ENCODE peak calls at places on chromosomes 3 and 15, in ten cellular contexts. Y, S, M, X, N, P, O, G, Q and U are unnamed samples.

GRCh38 chr3:71088742-71089141 is 494.8 kb downstream of the FOXP1 start:
- DNase-seq in Y (no peak), S (no peak), M (no peak), X (no peak), N (no peak), P (no peak), O (no peak), G (no peak), Q (no peak), U (no peak)

GRCh38 chr3:140715035-140715434 is 37.2 kb downstream of the TRIM42 start:
- DNase-seq in Y (no peak), S (no peak), M (no peak), X (no peak), N (no peak), P (no peak), O (no peak), G (no peak), Q (no peak), U (no peak)

GRCh38 chr3:186915808-186916796 is 14.2 kb upstream of the ST6GAL1 start:
- DNase-seq in Y (no peak), S (no peak), M (no peak), X (no peak), N (no peak), P (no peak), O (no peak), G (no peak), Q (no peak), U (no peak)

GRCh38 chr15:43518073-43518761 is 809 bp downstream of the MAP1A start:
- DNase-seq in Y (peak; percentile 42), S (no peak), M (no peak), X (no peak), N (no peak), P (no peak), O (no peak), G (peak; percentile 65), Q (no peak), U (no peak)

GRCh38 chr15:69634860-69635259 is 182.2 kb downstream of the RPLP1 start:
- DNase-seq in Y (no peak), S (no peak), M (no peak), X (no peak), N (no peak), P (no peak), O (no peak), G (no peak), Q (no peak), U (no peak)

GRCh38 chr3:145518639-145519038 is 642.3 kb downstream of the PLOD2 start:
- DNase-seq in Y (no peak), S (no peak), M (peak; percentile 67), X (no peak), N (no peak), P (no peak), O (no peak), G (peak; percentile 9), Q (no peak), U (no peak)

GRCh38 chr15:64197425-64197824 is 34.6 kb upstream of the PPIB start:
- DNase-seq in Y (no peak), S (no peak), M (no peak), X (no peak), N (no peak), P (no peak), O (no peak), G (no peak), Q (no peak), U (no peak)

GRCh38 chr15:59165726-59166125 is 40.9 kb upstream of the LDHAL6B start:
- DNase-seq in Y (peak; percentile 75), S (no peak), M (no peak), X (no peak), N (no peak), P (no peak), O (no peak), G (no peak), Q (no peak), U (no peak)

GRCh38 chr3:167113466-167113865 is 266.6 kb downstream of the ZBBX start:
- DNase-seq in Y (no peak), S (no peak), M (no peak), X (no peak), N (no peak), P (no peak), O (no peak), G (no peak), Q (no peak), U (no peak)

GRCh38 chr3:40920041-40920440 is 279.3 kb upstream of the CTNNB1 start:
- DNase-seq in Y (no peak), S (no peak), M (no peak), X (no peak), N (no peak), P (no peak), O (no peak), G (peak; percentile 73), Q (peak; percentile 52), U (no peak)
- H3K27ac ChIP-seq in Y (no peak overlapping the region), S (no peak overlapping the region), M (no peak overlapping the region), X (no peak overlapping the region), N (no peak overlapping the region), P (no peak overlapping the region), O (no peak overlapping the region), G (no peak overlapping the region), Q (no peak overlapping the region), U (no peak overlapping the region)

GRCh38 chr15:73440571-73440970 is 2.4 kb upstream of the REC114 start:
- DNase-seq in Y (no peak), S (no peak), M (no peak), X (no peak), N (no peak), P (no peak), O (no peak), G (no peak), Q (no peak), U (no peak)
- TF ChIP-seq CTCF in Y (no peak), S (no peak), M (no peak), X (no peak), N (no peak), P (no peak), O (no peak), G (no peak), Q (no peak), U (no peak)

DNA sequence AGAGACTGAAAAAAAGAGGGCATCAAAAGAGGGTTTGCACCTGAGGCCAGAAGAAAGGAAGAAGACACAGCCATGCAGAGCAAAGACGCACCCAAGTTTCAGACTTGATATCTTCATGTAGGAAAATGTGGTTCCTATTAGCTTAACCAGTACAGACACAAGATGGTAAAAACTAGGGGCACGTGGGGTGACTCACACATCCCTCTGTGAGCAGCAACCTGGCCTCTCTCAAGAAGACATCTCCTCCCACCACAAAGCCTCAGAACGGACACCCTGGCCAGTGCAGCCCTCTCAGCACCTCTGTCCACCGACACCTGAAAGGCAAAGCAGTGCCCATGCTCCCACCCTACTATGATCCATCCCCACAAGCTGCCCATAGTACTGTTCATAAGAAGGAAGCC is 33.3 kb downstream of the GLB1 start:
- DNase-seq in Y (no peak), S (no peak), M (no peak), X (no peak), N (no peak), P (no peak), O (no peak), G (no peak), Q (peak; percentile 23), U (no peak)
- H3K27ac ChIP-seq in Y (no peak overlapping the region), S (no peak overlapping the region), M (no peak overlapping the region), X (peak overlapping the region; percentile 27), N (no peak overlapping the region), P (no peak overlapping the region), O (no peak overlapping the region), G (no peak overlapping the region), Q (no peak overlapping the region), U (no peak overlapping the region)

GRCh38 chr15:71124937-71125755 is 9.9 kb downstream of the THSD4 start:
- DNase-seq in Y (peak; percentile 31), S (no peak), M (no peak), X (no peak), N (no peak), P (no peak), O (no peak), G (no peak), Q (no peak), U (no peak)

GRCh38 chr15:71128939-71129562 is 13.8 kb downstream of the THSD4 start:
- DNase-seq in Y (no peak), S (no peak), M (no peak), X (no peak), N (peak; percentile 61), P (no peak), O (no peak), G (no peak), Q (no peak), U (no peak)

GRCh38 chr15:71129660-71130059 is 14.4 kb downstream of the THSD4 start:
- DNase-seq in Y (peak; percentile 29), S (no peak), M (no peak), X (no peak), N (peak; percentile 51), P (no peak), O (no peak), G (no peak), Q (no peak), U (no peak)

GRCh38 chr15:71127083-71127482 is 11.8 kb downstream of the THSD4 start:
- DNase-seq in Y (no peak), S (no peak), M (no peak), X (no peak), N (no peak), P (no peak), O (no peak), G (no peak), Q (no peak), U (no peak)

DNA sequence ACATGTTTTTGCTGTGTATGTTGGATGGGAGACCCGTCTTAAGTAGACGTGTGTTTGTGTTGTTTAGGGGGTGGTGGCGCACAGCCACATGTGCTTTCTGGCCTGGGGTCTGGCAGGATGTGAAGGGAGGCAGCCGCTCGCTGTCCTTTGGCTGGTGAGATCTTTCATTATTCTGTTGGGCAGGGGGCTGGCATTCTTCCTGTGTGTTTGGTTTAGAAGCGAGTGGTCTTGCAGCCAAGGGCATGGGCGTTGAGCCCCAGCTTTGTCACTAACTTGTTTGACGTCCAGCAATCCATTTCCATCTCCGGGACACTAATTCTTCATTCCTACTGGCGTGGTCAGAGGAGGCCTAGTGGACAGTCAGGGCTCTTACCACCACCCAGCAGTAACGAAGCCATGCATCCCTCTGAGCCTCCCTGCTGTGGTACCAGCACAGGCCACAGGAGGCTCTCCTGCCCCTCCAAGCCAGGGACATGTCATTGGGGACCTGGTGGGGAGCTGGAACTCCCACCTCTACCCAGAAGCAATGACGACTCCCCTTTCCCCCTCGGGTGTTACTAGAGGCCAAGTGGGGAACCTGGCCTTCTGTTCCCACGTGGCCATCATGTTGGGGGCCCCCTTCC is 10.7 kb downstream of the THSD4 start:
- DNase-seq in Y (no peak), S (no peak), M (peak; percentile 16), X (no peak), N (peak; percentile 68), P (no peak), O (no peak), G (peak; percentile 68), Q (peak; percentile 34), U (no peak)
- TF ChIP-seq CTCF in Y (peak; percentile 40), S (peak; percentile 3), M (peak; percentile 33), X (no peak), N (no peak), P (peak; percentile 18), O (peak; percentile 61), G (peak; percentile 47), Q (peak; percentile 67), U (peak; percentile 50)

GRCh38 chr3:113249111-113249510 is 37.8 kb downstream of the BOC start:
- DNase-seq in Y (no peak), S (no peak), M (no peak), X (no peak), N (peak; percentile 8), P (no peak), O (no peak), G (no peak), Q (peak; percentile 79), U (no peak)
- H3K27ac ChIP-seq in Y (no peak overlapping the region), S (no peak overlapping the region), M (no peak overlapping the region), X (no peak overlapping the region), N (no peak overlapping the region), P (peak overlapping the region; percentile 89), O (peak overlapping the region; percentile 67), G (no peak overlapping the region), Q (no peak overlapping the region), U (peak overlapping the region; percentile 41)

GRCh38 chr3:38960953-38961622 is 90.7 kb downstream of the SCN11A start:
- DNase-seq in Y (peak; percentile 57), S (no peak), M (peak; percentile 25), X (no peak), N (peak; percentile 60), P (peak; percentile 20), O (no peak), G (peak; percentile 82), Q (peak; percentile 42), U (no peak)
- TF ChIP-seq CTCF in Y (peak; percentile 76), S (peak; percentile 66), M (peak; percentile 56), X (peak; percentile 69), N (peak; percentile 46), P (peak; percentile 62), O (peak; percentile 37), G (peak; percentile 76), Q (peak; percentile 91), U (peak; percentile 79)